ENCODE peak calls at places on chromosomes 6 and 20, in five cellular contexts. Z, X, V, R and Y are unnamed samples.

GRCh38 chr20:37759761-37760209 is 66.0 kb downstream of the CTNNBL1 start:
- DNase-seq in V (no peak), X (no peak), R (no peak), Z (no peak), Y (no peak)

GRCh38 chr6:44738652-44739141 is 351.2 kb downstream of the CDC5L start:
- DNase-seq in V (peak), Z (peak), X (peak), R (no peak), Y (no peak)

GRCh38 chr6:35140991-35141720 is at the start of gene TCP11:
- DNase-seq in X (peak), R (no peak), Z (no peak), V (no peak), Y (no peak)

GRCh38 chr6:40788661-40789111 is 201.5 kb upstream of the LRFN2 start:
- DNase-seq in Z (no peak), R (no peak), X (no peak), V (no peak), Y (peak)

GRCh38 chr6:35287671-35288396 is 9.8 kb upstream of the DEF6 start:
- DNase-seq in R (no peak), X (no peak), V (no peak), Z (no peak), Y (no peak)

GRCh38 chr6:169371344-169372144 is 117.9 kb upstream of the THBS2 start:
- DNase-seq in X (no peak), R (peak), Z (peak), V (no peak), Y (no peak)

GRCh38 chr6:36607782-36608386 is 13.7 kb downstream of the SRSF3 start:
- DNase-seq in X (no peak), Z (no peak), R (no peak), V (no peak), Y (no peak)

GRCh38 chr20:33909331-33909921 is 84.3 kb upstream of the RALY start:
- DNase-seq in V (no peak), Z (peak), X (peak), R (peak), Y (peak)

GRCh38 chr20:10448270-10449156 is 13.4 kb downstream of the SLX4IP start:
- DNase-seq in Z (no peak), V (no peak), R (no peak), X (peak), Y (no peak)

GRCh38 chr6:22717906-22718305 is 148.5 kb downstream of the HDGFL1 start:
- DNase-seq in V (no peak), Z (no peak), X (no peak), R (no peak), Y (no peak)

GRCh38 chr6:76381612-76382011 is 309.1 kb upstream of the IMPG1 start:
- DNase-seq in V (no peak), Z (no peak), R (no peak), X (no peak), Y (no peak)

GRCh38 chr20:59925894-59926293 is 7.5 kb downstream of the SYCP2 start:
- DNase-seq in V (no peak), X (no peak), Z (peak), R (no peak), Y (no peak)

GRCh38 chr6:167543602-167544506 is 219.0 kb downstream of the TTLL2 start:
- DNase-seq in Z (no peak), X (no peak), V (no peak), R (no peak), Y (peak)

GRCh38 chr20:9392892-9393857 is 121.2 kb upstream of the LAMP5 start:
- DNase-seq in X (peak), R (peak), Z (peak), V (no peak), Y (peak)

GRCh38 chr6:42260424-42260888 is 42.8 kb upstream of the MRPS10 start:
- DNase-seq in X (peak), Z (peak), R (peak), V (no peak), Y (no peak)

GRCh38 chr6:43395822-43396221 is 26.4 kb upstream of the ZNF318 start:
- DNase-seq in Z (no peak), X (no peak), R (no peak), V (no peak), Y (no peak)

GRCh38 chr20:50318709-50319108 is 128.1 kb downstream of the CEBPB start:
- DNase-seq in X (peak), V (no peak), Z (no peak), R (no peak), Y (no peak)

GRCh38 chr6:106084973-106085686 is 1.0 kb upstream of the PRDM1 start:
- DNase-seq in X (peak), R (no peak), Z (peak), V (no peak), Y (peak)

GRCh38 chr6:46989384-46989783 is 52.7 kb downstream of the ADGRF1 start:
- DNase-seq in V (no peak), R (no peak), X (no peak), Z (no peak), Y (peak)

GRCh38 chr6:113625850-113626249 is 231.3 kb upstream of the MARCKS start:
- DNase-seq in Z (no peak), R (no peak), X (no peak), V (no peak), Y (no peak)

GRCh38 chr20:15047561-15047960 is 710.1 kb upstream of the FLRT3 start:
- DNase-seq in Z (no peak), V (no peak), X (no peak), R (no peak), Y (no peak)

GRCh38 chr6:134999107-134999506 is 49.2 kb upstream of the ALDH8A1 start:
- DNase-seq in R (no peak), Z (no peak), X (no peak), V (no peak), Y (no peak)

GRCh38 chr6:135006386-135006914 is 48.2 kb downstream of the HBS1L start:
- DNase-seq in V (no peak), Z (no peak), R (no peak), X (no peak), Y (no peak)

GRCh38 chr6:135002974-135003703 is 51.5 kb downstream of the HBS1L start:
- DNase-seq in Z (no peak), V (peak), X (peak), R (no peak), Y (no peak)

GRCh38 chr6:134997133-134997841 is 47.4 kb upstream of the ALDH8A1 start:
- DNase-seq in V (no peak), X (no peak), R (no peak), Z (no peak), Y (no peak)

DNA sequence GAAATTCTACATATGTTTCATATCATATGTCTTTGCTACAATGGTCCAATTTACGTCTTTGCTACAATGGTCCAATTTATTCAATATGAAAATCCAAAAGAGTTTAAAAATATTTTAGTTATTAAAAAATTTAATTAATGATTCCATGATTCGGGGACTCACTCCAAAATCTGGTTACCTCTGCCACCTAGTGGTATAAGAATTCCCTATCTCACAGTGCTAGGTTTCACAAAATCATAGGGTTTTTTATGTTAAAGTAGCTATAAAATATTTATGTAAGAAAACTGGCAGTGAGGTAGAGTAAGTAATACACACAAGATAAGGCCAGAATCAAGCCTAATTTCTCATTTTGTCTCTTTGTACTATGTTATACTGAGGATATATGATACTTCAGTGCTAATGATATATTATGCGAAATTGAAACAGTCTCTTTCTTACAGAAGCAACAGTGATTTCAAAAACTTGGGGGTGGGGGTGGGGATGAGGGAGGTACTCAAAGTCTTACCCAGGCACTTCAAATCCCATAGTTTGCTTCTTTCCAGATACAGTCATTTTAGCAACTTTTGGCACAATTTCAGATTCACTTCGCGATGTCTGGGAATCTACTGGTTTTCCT is 52.3 kb downstream of the HBS1L start:
- DNase-seq in X (peak), Z (peak), V (no peak), R (peak), Y (peak)
- TF ChIP-seq MYC in X (no peak), Z (no peak), V (no peak), R (no peak), Y (no peak)

GRCh38 chr6:51614725-51615124 is 472.7 kb downstream of the PKHD1 start:
- DNase-seq in X (no peak), V (no peak), Z (no peak), R (no peak), Y (no peak)

GRCh38 chr6:51613558-51613957 is 473.9 kb downstream of the PKHD1 start:
- DNase-seq in X (no peak), V (no peak), R (no peak), Z (no peak), Y (no peak)

GRCh38 chr6:51608383-51608782 is 479.0 kb downstream of the PKHD1 start:
- DNase-seq in X (no peak), R (no peak), V (no peak), Z (no peak), Y (no peak)

DNA sequence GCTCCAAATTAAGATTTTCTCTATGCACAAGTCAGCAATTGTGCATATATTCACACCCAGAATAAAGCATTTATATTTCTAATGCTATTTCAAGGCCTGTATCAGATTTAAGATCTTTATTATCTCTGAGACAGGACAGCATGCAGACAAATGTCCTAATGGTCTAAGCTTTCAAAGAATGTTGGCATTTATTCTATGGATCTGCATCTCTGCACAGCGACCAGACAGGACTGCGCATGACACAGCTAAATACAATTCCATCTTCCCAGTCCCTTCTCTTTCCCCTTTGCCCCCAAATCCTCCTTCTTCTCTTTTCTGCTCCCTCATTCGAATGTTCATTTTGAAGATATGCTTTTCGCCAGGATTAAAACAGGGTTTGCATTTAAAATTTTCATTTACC is 478.5 kb downstream of the PKHD1 start:
- DNase-seq in R (no peak), X (no peak), V (no peak), Z (no peak), Y (no peak)
- TF ChIP-seq MYC in R (no peak), X (no peak), V (no peak), Z (no peak), Y (no peak)

GRCh38 chr6:104623052-104623690 is 236.5 kb downstream of the HACE1 start:
- DNase-seq in V (no peak), X (peak), Z (peak), R (no peak), Y (no peak)
- TF ChIP-seq MYC in V (no peak), X (no peak), Z (no peak), R (no peak), Y (no peak)

GRCh38 chr6:7073810-7074525 is 33.8 kb upstream of the RREB1 start:
- DNase-seq in Z (no peak), V (peak), X (no peak), R (no peak), Y (no peak)
- TF ChIP-seq MYC in Z (no peak), V (no peak), X (no peak), R (no peak), Y (no peak)

DNA sequence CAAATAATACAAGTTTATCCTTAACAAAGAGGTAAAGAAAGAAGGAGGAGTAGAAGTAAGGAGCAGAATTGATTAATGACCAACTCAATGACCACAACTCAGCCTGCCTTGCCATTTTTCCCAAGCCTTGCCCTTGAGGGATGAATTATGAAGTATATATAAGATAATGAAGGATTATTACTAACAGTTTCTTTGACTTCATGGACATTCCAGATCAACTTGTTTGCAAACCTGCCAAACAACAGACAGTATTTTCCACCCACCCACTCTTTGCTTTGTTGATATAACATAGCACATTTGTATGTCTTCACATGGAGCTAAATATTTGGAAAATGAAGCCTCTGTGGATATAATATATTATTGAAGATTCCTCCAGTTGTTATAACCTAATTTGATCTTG is 9.9 kb upstream of the C6orf141 start:
- DNase-seq in X (no peak), Z (peak), V (no peak), R (no peak), Y (no peak)
- TF ChIP-seq MYC in X (no peak), Z (no peak), V (no peak), R (no peak), Y (no peak)

DNA sequence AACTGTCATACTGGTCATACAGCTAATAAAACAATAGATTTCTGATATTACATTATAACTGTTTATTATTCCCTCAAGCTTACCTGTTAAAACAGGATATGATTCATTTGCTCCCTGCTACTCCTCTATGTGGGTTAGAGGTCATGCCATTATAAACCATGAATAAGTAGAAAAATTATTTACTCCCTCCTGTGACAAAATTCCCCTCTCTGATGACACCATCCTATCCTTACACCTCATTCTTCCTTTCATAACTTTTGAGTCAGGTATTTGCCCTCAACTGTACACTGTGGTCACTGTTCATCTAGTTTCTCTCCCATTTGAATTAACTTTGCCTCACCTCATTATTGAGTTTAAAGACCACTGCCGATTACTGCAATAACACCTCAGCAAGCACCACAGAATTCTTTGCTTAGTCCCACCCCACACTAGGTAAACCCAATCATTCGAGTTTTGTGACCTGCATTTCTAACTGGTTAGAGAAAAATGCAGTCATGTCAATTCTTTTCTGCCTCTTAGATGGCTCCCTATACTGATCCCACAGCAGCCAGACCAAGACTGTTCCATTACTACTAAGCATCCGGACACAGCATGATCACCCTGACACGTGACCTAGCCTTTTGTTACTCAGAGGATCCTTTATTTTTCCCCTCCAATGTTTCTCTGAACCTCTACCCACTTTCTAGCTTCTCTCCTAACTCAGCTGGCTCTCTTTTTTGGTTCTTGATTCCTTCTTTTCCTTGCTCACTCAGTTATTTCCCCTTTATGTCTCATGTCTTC is 88.1 kb downstream of the PDE10A start:
- DNase-seq in R (no peak), V (no peak), Z (peak), X (no peak), Y (peak)
- TF ChIP-seq MYC in R (no peak), V (no peak), Z (no peak), X (no peak), Y (no peak)

GRCh38 chr6:622462-622861 is 34.4 kb downstream of the HUS1B start:
- DNase-seq in V (no peak), X (no peak), Z (no peak), R (no peak), Y (no peak)

GRCh38 chr6:626236-626635 is 30.7 kb downstream of the HUS1B start:
- DNase-seq in Z (no peak), V (no peak), R (no peak), X (no peak), Y (no peak)

GRCh38 chr6:621916-622315 is 35.0 kb downstream of the HUS1B start:
- DNase-seq in V (no peak), X (no peak), R (no peak), Z (no peak), Y (no peak)

GRCh38 chr6:628772-629171 is 28.1 kb downstream of the HUS1B start:
- DNase-seq in R (no peak), Z (no peak), V (peak), X (no peak), Y (no peak)

DNA sequence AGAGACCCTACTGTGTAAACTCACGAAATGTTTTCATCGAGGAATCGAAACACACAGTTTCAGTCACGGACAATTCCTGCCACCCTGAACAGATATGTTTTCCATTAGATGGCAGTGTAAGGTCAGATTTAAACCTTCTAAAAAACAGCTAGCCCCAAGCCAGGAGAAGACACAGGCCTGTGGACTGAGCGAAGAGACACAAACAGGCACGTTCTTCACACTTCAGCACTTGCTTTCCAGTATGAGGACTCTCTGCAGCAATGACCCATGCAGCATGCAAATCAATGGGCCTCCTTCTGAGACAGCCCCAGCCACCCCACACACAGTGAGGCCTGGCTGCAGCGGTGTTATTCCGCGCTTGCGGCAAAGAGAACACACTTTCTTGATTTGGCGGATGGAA is 31.9 kb downstream of the HUS1B start:
- DNase-seq in V (peak), Z (peak), R (no peak), X (peak), Y (peak)
- TF ChIP-seq MYC in V (no peak), Z (no peak), R (no peak), X (no peak), Y (no peak)

DNA sequence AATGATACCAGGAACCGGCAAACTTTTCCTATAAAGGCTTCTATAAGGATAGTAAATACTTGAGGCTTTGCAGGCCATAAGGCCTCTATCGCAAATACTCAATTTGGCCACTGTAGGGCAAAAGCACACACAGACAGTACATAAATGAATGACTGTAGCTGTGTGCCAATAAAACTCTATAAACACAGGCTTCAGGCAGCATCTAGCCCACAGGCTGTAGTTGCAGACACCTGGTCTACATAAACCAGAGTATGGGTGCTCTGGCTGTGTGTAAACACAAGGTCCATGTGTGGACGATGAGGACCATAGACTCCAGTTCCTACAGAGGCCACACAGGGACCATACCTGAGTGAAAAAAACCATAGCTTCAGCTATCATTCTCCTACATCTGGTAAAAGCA is 52.2 kb downstream of the ZMYND8 start:
- DNase-seq in V (no peak), X (no peak), R (no peak), Z (peak), Y (peak)
- TF ChIP-seq MYC in V (no peak), X (no peak), R (no peak), Z (no peak), Y (no peak)